ENCODE peak calls at places on chromosome 4, in six cellular contexts. X, N, Z, S, G and U are unnamed samples.

GRCh38 chr4:143354990-143355389 is 18.3 kb downstream of the GAB1 start:
- DNase-seq in Z (peak; percentile 70), N (no peak), G (no peak), X (no peak), S (no peak), U (peak; percentile 69)

GRCh38 chr4:7354937-7355336 is 79.8 kb downstream of the PSAPL1 start:
- DNase-seq in N (no peak), G (peak; percentile 62), X (no peak), Z (no peak), S (no peak), U (no peak)

GRCh38 chr4:110130578-110131358 is 67.6 kb downstream of the ELOVL6 start:
- DNase-seq in G (no peak), S (no peak), X (no peak), Z (no peak), N (no peak), U (no peak)

GRCh38 chr4:183130328-183131155 is 31.5 kb downstream of the WWC2 start:
- DNase-seq in Z (no peak), S (no peak), N (no peak), G (peak; percentile 50), X (no peak), U (no peak)

GRCh38 chr4:25879991-25880641 is 17.3 kb upstream of the SEL1L3 start:
- DNase-seq in X (no peak), G (peak; percentile 4), Z (no peak), S (no peak), N (no peak), U (peak; percentile 65)

GRCh38 chr4:48031802-48032525 is 15.4 kb downstream of the NIPAL1 start:
- DNase-seq in Z (no peak), N (no peak), S (no peak), G (peak; percentile 10), X (peak; percentile 52), U (no peak)

GRCh38 chr4:144646523-144647094 is 653 bp downstream of the HHIP start:
- DNase-seq in Z (no peak), X (peak; percentile 47), G (peak; percentile 33), N (no peak), S (peak; percentile 33), U (no peak)

GRCh38 chr4:110533940-110534339 is 58.0 kb downstream of the ENPEP start:
- DNase-seq in G (peak; percentile 96), Z (peak; percentile 70), N (peak; percentile 72), S (peak; percentile 32), X (peak; percentile 59), U (peak; percentile 54)

GRCh38 chr4:11421116-11421515 is 7.6 kb downstream of the HS3ST1 start:
- DNase-seq in N (no peak), G (no peak), X (no peak), Z (no peak), S (no peak), U (no peak)

GRCh38 chr4:121199742-121200561 is 35.8 kb upstream of the TNIP3 start:
- DNase-seq in Z (no peak), X (no peak), N (no peak), G (no peak), S (no peak), U (no peak)

GRCh38 chr4:176406297-176406696 is 86.5 kb downstream of the SPCS3 start:
- DNase-seq in G (no peak), Z (no peak), X (no peak), S (no peak), N (no peak), U (no peak)

GRCh38 chr4:156084312-156084811 is 130.7 kb upstream of the CTSO start:
- DNase-seq in X (no peak), G (no peak), Z (no peak), N (no peak), S (no peak), U (no peak)

GRCh38 chr4:52748432-52748831 is 2.8 kb downstream of the ERVMER34-1 start:
- DNase-seq in G (no peak), Z (peak; percentile 96), N (no peak), S (no peak), X (no peak), U (no peak)

GRCh38 chr4:156193116-156193515 is 239.4 kb upstream of the CTSO start:
- DNase-seq in G (no peak), Z (no peak), N (no peak), S (peak; percentile 6), X (no peak), U (no peak)

GRCh38 chr4:4419896-4420295 is 33.0 kb downstream of the NSG1 start:
- DNase-seq in G (no peak), N (no peak), X (no peak), S (no peak), Z (no peak), U (no peak)

GRCh38 chr4:48449151-48449550 is 34.0 kb upstream of the SLC10A4 start:
- DNase-seq in N (no peak), X (no peak), S (no peak), Z (no peak), G (no peak), U (no peak)

GRCh38 chr4:150722908-150723362 is 141.0 kb downstream of the MAB21L2 start:
- DNase-seq in X (peak; percentile 75), Z (no peak), G (peak; percentile 8), S (peak; percentile 40), N (no peak), U (no peak)

GRCh38 chr4:78584863-78585576 is 33.5 kb downstream of the ANXA3 start:
- DNase-seq in X (no peak), N (no peak), S (no peak), Z (no peak), G (peak; percentile 44), U (no peak)

GRCh38 chr4:41569957-41570356 is 32.0 kb downstream of the LIMCH1 start:
- DNase-seq in G (no peak), Z (no peak), S (no peak), N (no peak), X (no peak), U (no peak)

GRCh38 chr4:139454111-139454600 is at the start of gene RAB33B:
- DNase-seq in Z (no peak), S (no peak), N (no peak), G (peak; percentile 96), X (no peak), U (peak; percentile 50)

GRCh38 chr4:108168672-108169562 is at the start of gene LEF1:
- DNase-seq in Z (peak; percentile 90), N (no peak), X (peak; percentile 78), G (peak; percentile 51), S (peak; percentile 84), U (peak; percentile 85)

GRCh38 chr4:31081375-31081774 is 361.2 kb downstream of the PCDH7 start:
- DNase-seq in Z (no peak), S (no peak), G (peak; percentile 23), X (no peak), N (no peak), U (no peak)

GRCh38 chr4:71230258-71230594 is 108.6 kb upstream of the SLC4A4 start:
- DNase-seq in G (no peak), Z (no peak), X (no peak), N (no peak), S (no peak), U (no peak)

GRCh38 chr4:6347511-6348045 is 77.9 kb downstream of the WFS1 start:
- DNase-seq in S (no peak), N (no peak), G (no peak), X (no peak), Z (no peak), U (no peak)

GRCh38 chr4:38687571-38688011 is 23.6 kb downstream of the KLF3 start:
- DNase-seq in S (no peak), X (no peak), N (no peak), G (peak; percentile 56), Z (no peak), U (no peak)

GRCh38 chr4:26717332-26717731 is 133.4 kb downstream of the TBC1D19 start:
- DNase-seq in X (no peak), Z (no peak), G (peak; percentile 92), N (peak; percentile 4), S (no peak), U (no peak)

GRCh38 chr4:66522244-66522643 is 852.0 kb upstream of the EPHA5 start:
- DNase-seq in S (no peak), Z (no peak), X (no peak), G (no peak), N (no peak), U (no peak)

DNA sequence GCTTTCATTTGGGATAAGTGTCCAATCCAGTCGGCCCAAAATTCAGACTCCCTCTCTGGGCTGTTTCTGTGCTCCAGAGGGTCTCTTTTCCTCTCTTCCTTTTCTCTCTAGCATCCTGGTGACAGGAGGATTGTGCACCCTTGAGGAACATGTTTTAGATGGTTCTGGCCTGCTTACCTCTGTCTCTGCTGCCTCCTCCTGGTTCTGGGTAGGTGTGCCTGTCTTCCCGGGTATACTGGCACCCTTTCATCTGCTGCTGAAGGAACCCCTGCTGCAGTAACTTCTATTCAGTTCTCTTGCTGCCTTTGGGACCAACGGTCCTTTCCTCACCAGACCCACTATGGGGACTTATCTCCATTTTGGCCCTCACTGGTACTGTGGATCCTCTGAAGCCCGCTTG is 53.2 kb downstream of the HMGB2 start:
- DNase-seq in G (no peak), X (no peak), Z (no peak), N (no peak), S (no peak), U (no peak)
- TF ChIP-seq EZH2phosphoT487 in G (no peak), X (no peak), Z (no peak), N (no peak), S (no peak), U (no peak)

DNA sequence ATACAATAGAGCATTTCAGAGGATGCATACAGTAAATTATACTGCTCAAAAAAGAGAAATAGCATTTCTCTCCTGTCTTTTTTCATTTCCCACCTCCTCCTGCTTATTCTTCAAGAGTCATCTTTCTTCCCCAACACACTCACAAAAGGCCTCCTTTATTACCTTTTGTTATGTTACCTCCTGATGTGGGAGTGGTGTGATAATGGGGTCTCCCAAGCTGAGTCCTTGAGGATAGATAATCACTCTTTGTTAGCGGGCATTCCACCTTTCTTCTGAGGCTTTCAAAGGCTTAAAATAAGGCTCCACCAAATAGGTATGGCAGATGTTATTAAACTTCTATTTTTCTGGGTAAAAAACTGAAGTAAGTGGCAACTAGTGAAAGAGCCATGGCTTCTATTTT is 159.8 kb downstream of the CPEB2 start:
- DNase-seq in G (no peak), N (no peak), X (no peak), Z (no peak), S (peak; percentile 63), U (no peak)
- H3K4me2 ChIP-seq in G (no peak overlapping the region), N (no peak overlapping the region), X (no peak overlapping the region), Z (no peak overlapping the region), S (peak overlapping the region; percentile 23), U (no peak overlapping the region)

DNA sequence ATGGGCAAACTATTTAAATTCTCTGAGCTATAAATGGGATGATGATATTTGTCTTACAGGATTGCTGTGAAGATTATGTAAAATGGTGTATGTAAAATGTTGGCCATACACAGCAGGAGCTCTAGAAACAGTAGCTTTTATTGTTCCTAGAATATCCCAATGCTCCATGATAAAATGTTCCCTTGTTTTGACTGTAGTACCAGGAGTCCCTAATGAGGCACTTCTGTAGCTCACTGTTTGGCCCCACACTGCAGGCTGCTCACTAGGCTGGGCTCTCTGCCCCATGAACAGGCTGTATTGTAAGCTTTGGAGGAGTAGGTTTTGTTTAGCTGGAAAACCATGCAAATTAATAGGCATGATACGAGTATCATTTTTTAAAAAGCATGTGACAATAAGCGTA is 3.3 kb upstream of the FGA start:
- DNase-seq in G (no peak), X (no peak), Z (no peak), N (no peak), S (no peak), U (no peak)
- H3K27ac ChIP-seq in G (no peak overlapping the region), X (no peak overlapping the region), Z (no peak overlapping the region), N (no peak overlapping the region), S (no peak overlapping the region), U (no peak overlapping the region)

DNA sequence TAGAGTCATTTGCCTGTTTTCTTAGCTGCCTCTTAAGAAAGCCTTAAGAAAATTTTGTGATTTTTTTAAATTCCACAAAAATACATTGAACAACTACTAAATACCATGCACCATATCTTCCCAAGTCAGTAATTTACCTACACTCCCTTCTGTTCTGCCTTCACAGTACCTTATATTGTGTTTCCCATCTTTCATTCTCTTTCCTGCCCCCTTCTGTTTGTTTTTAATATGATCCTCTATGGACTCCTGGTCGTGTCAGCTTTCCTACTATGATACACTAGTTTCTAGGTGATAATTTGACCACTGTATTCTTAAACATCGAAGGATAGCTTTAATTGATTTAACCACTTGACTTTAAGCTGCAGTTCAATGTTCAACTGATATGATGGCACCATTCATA is 297.7 kb upstream of the HAND2 start:
- DNase-seq in G (peak; percentile 12), S (peak; percentile 35), X (no peak), N (peak; percentile 4), Z (no peak), U (no peak)
- TF ChIP-seq EZH2phosphoT487 in G (no peak), S (no peak), X (no peak), N (no peak), Z (no peak), U (no peak)